ENCODE peak calls at places on chromosome 1, in four cellular contexts. L is CD8-positive, alpha-beta memory T cell; O is adipocyte; G is aorta. S is an unnamed sample. For H3K9me3, the result is how much of the 10 kb centered on the place peaks cover.

GRCh38 chr1:1915911-1916835 is 1.1 kb downstream of the CALML6 start:
- DNase-seq in L (no peak), G (peak), O (no peak), S (peak)

GRCh38 chr1:1543706-1544099 is 3.3 kb upstream of the TMEM240 start:
- DNase-seq in L (no peak), O (no peak), G (no peak), S (no peak)

GRCh38 chr1:17559618-17560419 is 20.3 kb downstream of the ARHGEF10L start:
- DNase-seq in G (no peak), O (no peak), L (no peak), S (no peak)

GRCh38 chr1:168210312-168210711 is 15.5 kb upstream of the SFT2D2 start:
- DNase-seq in G (no peak), O (no peak), L (no peak), S (no peak)

GRCh38 chr1:155893389-155894142 is 17.6 kb downstream of the RIT1 start:
- DNase-seq in G (no peak), L (peak), O (peak), S (no peak)

GRCh38 chr1:88111806-88112205 is 572.3 kb upstream of the PKN2 start:
- DNase-seq in L (no peak), O (no peak), G (no peak), S (no peak)

GRCh38 chr1:160179336-160179735 is 11.0 kb upstream of the CASQ1 start:
- DNase-seq in L (no peak), O (no peak), G (no peak), S (no peak)

GRCh38 chr1:19639999-19640362 is 4.1 kb upstream of the NBL1 start:
- DNase-seq in O (peak), G (no peak), L (no peak), S (no peak)

GRCh38 chr1:212167098-212167497 is 118.1 kb upstream of the PPP2R5A start:
- DNase-seq in G (no peak), O (no peak), L (no peak), S (no peak)

GRCh38 chr1:3313579-3313955 is 140.9 kb upstream of the ARHGEF16 start:
- DNase-seq in O (peak), L (no peak), G (peak), S (peak)

GRCh38 chr1:30151119-30151518 is 572.3 kb downstream of the MATN1 start:
- DNase-seq in L (no peak), O (no peak), G (peak), S (no peak)

GRCh38 chr1:30146448-30146847 is 576.9 kb downstream of the MATN1 start:
- DNase-seq in O (no peak), G (no peak), L (no peak), S (peak)

GRCh38 chr1:30147188-30147587 is 576.2 kb downstream of the MATN1 start:
- DNase-seq in G (no peak), O (no peak), L (no peak), S (peak)

GRCh38 chr1:30149226-30149625 is 574.2 kb downstream of the MATN1 start:
- DNase-seq in G (peak), L (no peak), O (no peak), S (no peak)

GRCh38 chr1:30148676-30149075 is 574.7 kb downstream of the MATN1 start:
- DNase-seq in O (no peak), G (no peak), L (no peak), S (peak)
- H3K9me3 ChIP-seq in O (under half), G (under half), L (under half), S (under half)

GRCh38 chr1:112511897-112512296 is 3.1 kb downstream of the WNT2B start:
- DNase-seq in L (no peak), G (no peak), O (no peak), S (no peak)

GRCh38 chr1:112508242-112509004 is at the start of gene WNT2B:
- DNase-seq in L (peak), O (peak), G (peak), S (no peak)

GRCh38 chr1:112509005-112509659 is 367 bp downstream of the WNT2B start:
- DNase-seq in L (peak), O (no peak), G (peak), S (no peak)

GRCh38 chr1:112509660-112510178 is 954 bp downstream of the WNT2B start:
- DNase-seq in O (no peak), L (no peak), G (no peak), S (no peak)

DNA sequence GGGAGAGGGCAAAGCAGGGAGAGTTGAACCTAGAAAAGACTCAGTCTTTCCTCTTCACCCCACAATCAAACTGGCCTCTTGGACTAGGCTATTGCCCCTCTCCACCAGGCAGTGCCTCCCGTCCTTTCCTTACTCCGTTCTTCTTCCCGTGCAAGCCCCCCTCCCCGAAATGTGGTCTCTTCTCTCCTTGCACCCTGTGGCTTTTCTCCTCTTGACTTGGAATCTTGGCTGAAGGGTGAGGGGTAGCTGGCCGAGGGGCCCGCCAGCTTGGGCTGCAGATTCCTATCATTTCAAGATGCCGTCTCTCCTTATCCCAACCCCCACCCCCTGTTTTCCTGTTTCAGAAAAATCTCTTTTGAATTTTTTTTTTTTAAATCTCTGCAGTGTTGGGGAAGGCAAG is 1.6 kb downstream of the WNT2B start:
- DNase-seq in G (no peak), L (no peak), O (no peak), S (no peak)
- H3K4me3 ChIP-seq in G (no peak), L (no peak), O (no peak), S (peak)

GRCh38 chr1:79082233-79082632 is 75.7 kb upstream of the ADGRL4 start:
- DNase-seq in L (no peak), O (no peak), G (no peak), S (no peak)
- H3K9me3 ChIP-seq in L (under half), O (under half), G (under half), S (under half)

DNA sequence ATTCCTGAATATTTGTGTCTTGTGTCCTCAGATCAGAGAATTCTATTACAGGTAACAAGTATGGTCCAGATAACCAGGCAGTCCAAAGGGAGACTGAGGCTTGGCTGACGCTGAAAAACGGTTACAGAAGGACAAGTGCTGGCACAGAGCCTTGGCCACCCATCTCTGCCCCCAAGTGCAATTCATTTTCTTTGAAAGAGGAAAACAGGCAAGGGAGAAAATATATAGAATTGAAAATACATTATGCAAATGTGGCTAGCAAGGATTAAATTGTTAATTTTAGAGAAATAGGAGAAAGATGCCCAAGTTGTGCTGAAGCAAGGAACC is 1.2 kb downstream of the SORT1 start:
- DNase-seq in G (no peak), O (no peak), L (no peak), S (no peak)
- H3K4me3 ChIP-seq in G (peak), O (peak), L (no peak), S (peak)

DNA sequence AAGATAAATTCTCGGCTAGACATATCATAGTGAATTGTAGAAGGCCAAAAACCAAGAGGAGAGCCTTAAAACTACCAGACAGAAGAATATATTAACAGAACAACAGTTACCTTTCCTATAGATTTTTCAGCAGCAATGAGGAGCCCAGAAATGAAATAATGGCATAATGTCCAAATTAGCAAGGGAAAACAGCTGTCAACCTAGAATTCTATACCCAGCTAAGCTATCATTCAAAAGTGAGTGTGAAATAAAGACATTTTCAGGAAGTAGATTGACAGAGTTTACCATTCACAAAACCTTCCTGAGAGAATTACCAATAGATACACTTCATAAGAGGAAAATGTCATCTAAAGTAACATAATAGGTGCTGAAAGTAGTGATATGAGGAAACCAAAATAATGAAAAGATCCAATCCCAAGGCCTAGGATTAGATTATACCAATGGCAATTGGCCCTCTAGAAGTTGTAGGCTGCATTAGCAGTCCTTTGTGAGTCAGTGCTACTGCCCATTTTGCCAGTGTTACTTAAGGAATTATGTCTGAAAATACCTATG is 34.5 kb downstream of the OBSCN start:
- DNase-seq in G (no peak), L (no peak), O (no peak), S (no peak)
- H3K9me3 ChIP-seq in G (under half), L (under half), O (half or more), S (under half)

DNA sequence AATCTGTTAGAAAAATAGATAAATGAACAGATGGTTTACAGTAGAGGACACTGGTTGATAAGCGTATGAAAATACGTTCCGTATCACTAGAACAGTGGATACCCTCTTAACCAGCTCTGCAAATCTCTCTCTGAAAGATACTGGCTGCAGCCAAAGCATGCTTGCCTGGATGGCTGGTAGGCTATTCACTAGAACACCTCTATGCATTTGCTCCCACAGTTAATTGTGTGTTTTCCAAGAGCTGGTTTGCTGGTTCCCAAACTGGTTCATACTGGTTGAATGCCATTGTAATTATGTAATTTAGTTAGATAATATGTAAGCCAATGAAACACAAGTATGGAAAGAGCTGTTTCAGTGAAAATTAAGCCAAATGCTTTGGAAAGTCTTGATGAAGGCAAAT is 126.6 kb downstream of the C1orf21 start:
- DNase-seq in L (no peak), O (no peak), G (no peak), S (no peak)
- H3K4me3 ChIP-seq in L (no peak), O (peak), G (no peak), S (no peak)

DNA sequence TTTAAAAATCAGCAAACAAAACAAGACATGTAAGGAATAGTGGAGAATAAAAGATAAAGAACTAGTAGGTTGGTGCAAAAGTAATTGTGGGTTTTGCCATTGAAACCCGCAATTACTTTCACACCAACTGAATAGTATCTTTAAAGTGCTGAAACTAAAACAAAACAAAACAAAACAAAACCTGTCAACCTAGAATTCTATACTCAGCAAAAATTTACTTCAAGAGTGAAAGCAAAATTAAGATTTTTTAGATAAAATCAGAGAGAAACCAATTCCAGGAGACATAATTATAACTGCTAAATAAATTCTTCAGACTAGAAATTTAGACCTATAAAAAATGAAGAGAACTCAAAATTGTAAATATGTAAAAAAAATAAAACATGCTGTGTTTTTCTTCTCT is 114.0 kb upstream of the TSPAN2 start:
- DNase-seq in L (no peak), O (no peak), G (no peak), S (no peak)
- H3K9me3 ChIP-seq in L (under half), O (under half), G (under half), S (under half)

DNA sequence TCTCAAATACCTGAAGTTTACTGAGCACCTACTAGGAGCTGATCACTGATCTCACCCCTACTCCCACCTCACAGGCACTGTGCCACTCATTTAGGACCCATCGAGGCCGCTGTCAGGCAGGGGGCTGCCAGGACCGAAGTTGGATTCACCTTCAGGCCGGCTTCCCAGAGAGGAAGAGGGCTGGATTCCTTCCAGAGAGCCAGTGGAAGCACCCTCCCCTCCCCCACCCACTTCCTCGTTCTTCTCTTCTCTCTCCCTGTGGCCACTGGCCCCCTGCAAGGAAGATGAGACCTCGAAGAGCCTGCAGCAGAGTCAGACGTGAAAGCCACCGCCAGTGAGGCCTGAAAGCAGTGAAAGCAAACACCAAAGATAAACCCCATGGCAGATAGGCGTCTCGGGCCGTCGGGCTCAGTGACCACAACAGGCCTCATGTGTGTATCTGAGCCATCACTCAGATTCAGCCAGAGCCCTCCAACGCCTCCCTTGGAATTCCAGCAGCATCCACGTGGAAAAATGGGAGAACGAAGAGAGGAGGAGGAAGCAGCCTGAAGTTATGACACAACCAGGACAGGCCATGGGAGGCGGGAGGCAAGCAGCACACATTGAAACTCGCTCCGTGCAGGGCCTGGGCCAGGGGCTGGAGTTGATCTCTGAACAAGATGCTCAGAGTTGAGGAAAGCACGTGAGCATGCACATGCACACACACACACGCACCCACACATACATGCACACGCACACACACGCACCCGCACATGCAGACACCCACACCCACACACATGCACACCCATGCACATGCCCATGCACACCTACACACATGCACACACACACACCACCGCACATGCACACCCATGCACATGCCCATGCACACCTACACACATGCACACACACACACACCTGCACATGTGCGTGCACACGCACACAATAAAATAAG is 6.2 kb upstream of the AGTRAP start:
- DNase-seq in G (no peak), O (no peak), L (no peak), S (no peak)
- H3K4me3 ChIP-seq in G (no peak), O (no peak), L (peak), S (no peak)

GRCh38 chr1:79839882-79840281 is 833.4 kb upstream of the ADGRL4 start:
- DNase-seq in G (no peak), L (no peak), O (no peak), S (no peak)
- H3K9me3 ChIP-seq in G (under half), L (under half), O (under half), S (under half)

GRCh38 chr1:43271186-43272118 is 1.7 kb downstream of the TMEM125 start:
- DNase-seq in L (no peak), G (peak), O (no peak), S (peak)

GRCh38 chr1:43267818-43268425 is 1.9 kb upstream of the TMEM125 start:
- DNase-seq in G (no peak), L (no peak), O (no peak), S (peak)

GRCh38 chr1:43270421-43271095 is 775 bp downstream of the TMEM125 start:
- DNase-seq in O (no peak), L (no peak), G (peak), S (peak)

GRCh38 chr1:43272161-43272560 is 2.4 kb downstream of the TMEM125 start:
- DNase-seq in L (no peak), G (peak), O (no peak), S (peak)

DNA sequence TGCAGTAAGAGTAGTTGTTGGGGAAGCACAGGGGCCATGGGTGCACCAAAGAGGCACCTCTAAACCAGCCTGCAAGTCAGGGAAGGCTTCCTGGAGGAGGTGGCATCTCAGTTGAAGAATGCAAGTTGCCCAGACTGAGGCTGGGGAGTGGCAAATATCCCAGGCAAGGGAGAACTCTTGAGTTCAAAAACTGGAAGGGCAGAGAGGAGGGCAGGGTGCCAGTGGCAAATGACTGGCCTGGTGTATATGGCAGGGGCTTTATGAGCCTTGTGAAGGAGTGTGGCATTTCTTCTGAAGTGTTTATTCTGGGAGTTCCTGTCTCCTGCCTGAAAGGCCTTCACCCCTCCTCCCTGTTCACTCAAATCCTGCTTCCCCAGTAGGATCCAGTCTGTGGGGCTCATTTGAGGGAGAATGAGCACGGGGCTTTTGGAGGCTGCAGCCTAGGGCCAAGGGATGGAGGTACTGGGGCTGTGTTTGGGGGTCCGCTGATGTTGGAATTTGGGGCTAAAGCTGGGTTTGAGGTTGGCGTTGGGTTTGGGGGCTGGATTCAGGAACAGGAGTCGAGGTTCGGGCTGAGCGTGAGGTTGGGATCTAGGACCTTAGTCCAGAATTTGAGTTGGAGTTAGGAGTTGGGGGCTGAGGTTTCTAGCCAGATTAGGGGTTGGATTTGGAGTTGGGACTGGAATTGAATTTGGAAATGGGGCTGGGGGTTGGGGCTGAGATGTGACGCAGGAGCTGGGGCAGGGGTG is at the start of gene TMEM125:
- DNase-seq in L (no peak), O (no peak), G (peak), S (peak)
- H3K4me3 ChIP-seq in L (no peak), O (no peak), G (no peak), S (peak)

S was measured in suprapubic skin.